ENCODE peak calls at places on chromosomes 6 and 20, in eight cellular contexts. L is aorta; V is lung microvascular endothelial cell; Q is RCC 7860; N is left lung; K is CD4-positive, alpha-beta T cell; Y is epithelial cell of esophagus; A is AG10803. B is an unnamed sample.

GRCh38 chr6:117463762-117464665 is 18.5 kb upstream of the DCBLD1 start:
- DNase-seq in L (no peak), V (peak; percentile 71), Q (peak; percentile 85), N (no peak), K (no peak), Y (peak; percentile 84), A (peak; percentile 54), B (peak; percentile 76)

GRCh38 chr6:90078513-90079289 is 184.4 kb downstream of the GJA10 start:
- DNase-seq in L (no peak), V (no peak), Q (no peak), N (no peak), K (no peak), Y (no peak), A (peak; percentile 5), B (no peak)

GRCh38 chr20:32052792-32053362 is 835 bp downstream of the HCK start:
- DNase-seq in L (peak; percentile 84), V (no peak), Q (no peak), N (peak; percentile 98), K (no peak), Y (no peak), A (no peak), B (no peak)

GRCh38 chr6:168197636-168198301 is 118.8 kb upstream of the FRMD1 start:
- DNase-seq in L (no peak), V (no peak), Q (no peak), N (no peak), K (no peak), Y (no peak), A (no peak), B (no peak)

GRCh38 chr6:153272201-153272980 is 141.3 kb upstream of the RGS17 start:
- DNase-seq in L (no peak), V (no peak), Q (no peak), N (no peak), K (no peak), Y (no peak), A (no peak), B (no peak)

GRCh38 chr6:111464184-111464583 is 18.8 kb downstream of the REV3L start:
- DNase-seq in L (no peak), V (no peak), Q (no peak), N (no peak), K (no peak), Y (no peak), A (no peak), B (no peak)

GRCh38 chr6:3366596-3367413 is 90.0 kb downstream of the SLC22A23 start:
- DNase-seq in L (no peak), V (no peak), Q (no peak), N (no peak), K (no peak), Y (no peak), A (no peak), B (no peak)

GRCh38 chr6:131038612-131039344 is 24.3 kb downstream of the EPB41L2 start:
- DNase-seq in L (no peak), V (peak; percentile 63), Q (no peak), N (no peak), K (no peak), Y (no peak), A (peak; percentile 82), B (peak; percentile 76)

GRCh38 chr6:38354905-38355304 is 284.8 kb downstream of the BTBD9 start:
- DNase-seq in L (no peak), V (no peak), Q (no peak), N (no peak), K (no peak), Y (no peak), A (no peak), B (no peak)

GRCh38 chr6:153210083-153210482 is 79.0 kb upstream of the RGS17 start:
- DNase-seq in L (no peak), V (peak; percentile 59), Q (no peak), N (no peak), K (no peak), Y (no peak), A (peak; percentile 51), B (peak; percentile 22)

GRCh38 chr20:58705525-58705924 is 12.9 kb downstream of the NPEPL1 start:
- DNase-seq in L (peak; percentile 34), V (no peak), Q (no peak), N (peak; percentile 16), K (no peak), Y (no peak), A (no peak), B (no peak)

GRCh38 chr20:31693987-31694661 is 28.5 kb downstream of the BCL2L1 start:
- DNase-seq in L (no peak), V (no peak), Q (no peak), N (no peak), K (no peak), Y (no peak), A (no peak), B (no peak)

GRCh38 chr20:48738399-48739304 is 89.1 kb downstream of the PREX1 start:
- DNase-seq in L (peak; percentile 62), V (peak; percentile 61), Q (no peak), N (no peak), K (no peak), Y (no peak), A (no peak), B (no peak)

GRCh38 chr6:153024401-153025017 is 22.0 kb upstream of the MTRF1L start:
- DNase-seq in L (no peak), V (peak; percentile 75), Q (peak; percentile 26), N (no peak), K (peak; percentile 20), Y (peak; percentile 72), A (peak; percentile 50), B (peak; percentile 72)

GRCh38 chr6:153130515-153131036 is 506 bp downstream of the RGS17 start:
- DNase-seq in L (peak; percentile 73), V (no peak), Q (no peak), N (no peak), K (no peak), Y (peak; percentile 16), A (no peak), B (no peak)

GRCh38 chr6:163897030-163897429 is 482.5 kb downstream of the QKI start:
- DNase-seq in L (no peak), V (no peak), Q (peak; percentile 19), N (no peak), K (no peak), Y (no peak), A (peak; percentile 50), B (no peak)

GRCh38 chr6:159761135-159761872 is 541 bp upstream of the ACAT2 start:
- DNase-seq in L (peak; percentile 77), V (peak; percentile 41), Q (no peak), N (peak; percentile 77), K (no peak), Y (peak; percentile 12), A (no peak), B (peak; percentile 21)

GRCh38 chr20:1702288-1702687 is 44.7 kb upstream of the SIRPG start:
- DNase-seq in L (no peak), V (no peak), Q (no peak), N (no peak), K (no peak), Y (no peak), A (peak; percentile 47), B (no peak)

GRCh38 chr20:2631228-2631627 is 21.2 kb upstream of the NOP56 start:
- DNase-seq in L (no peak), V (no peak), Q (no peak), N (no peak), K (no peak), Y (peak; percentile 20), A (no peak), B (peak; percentile 19)

GRCh38 chr6:127404594-127405178 is 54.5 kb downstream of the KIAA0408 start:
- DNase-seq in L (no peak), V (no peak), Q (no peak), N (no peak), K (no peak), Y (no peak), A (no peak), B (no peak)

GRCh38 chr6:152089992-152090391 is 282.5 kb downstream of the ESR1 start:
- DNase-seq in L (no peak), V (peak; percentile 58), Q (peak; percentile 17), N (no peak), K (no peak), Y (peak; percentile 73), A (peak; percentile 74), B (peak; percentile 75)

GRCh38 chr6:110951986-110952794 is 6.3 kb upstream of the GTF3C6 start:
- DNase-seq in L (no peak), V (peak; percentile 44), Q (peak; percentile 93), N (no peak), K (no peak), Y (peak; percentile 88), A (peak; percentile 62), B (peak; percentile 77)

GRCh38 chr20:2942439-2942838 is 69.2 kb downstream of the PTPRA start:
- DNase-seq in L (no peak), V (peak; percentile 37), Q (no peak), N (no peak), K (no peak), Y (no peak), A (peak; percentile 30), B (peak; percentile 78)

GRCh38 chr6:119881416-119881815 is 531.9 kb upstream of the MAN1A1 start:
- DNase-seq in L (no peak), V (no peak), Q (no peak), N (no peak), K (no peak), Y (peak; percentile 52), A (peak; percentile 9), B (peak; percentile 50)

GRCh38 chr6:138622967-138623366 is 123.7 kb upstream of the NHSL1 start:
- DNase-seq in L (no peak), V (peak; percentile 71), Q (no peak), N (no peak), K (no peak), Y (peak; percentile 87), A (no peak), B (peak; percentile 8)

GRCh38 chr6:31763617-31763940 is 1.1 kb downstream of the SAPCD1 start:
- DNase-seq in L (no peak), V (peak; percentile 73), Q (no peak), N (no peak), K (no peak), Y (peak; percentile 29), A (peak; percentile 83), B (peak; percentile 76)

GRCh38 chr20:62704341-62704948 is 4.2 kb upstream of the NTSR1 start:
- DNase-seq in L (no peak), V (peak; percentile 98), Q (peak; percentile 76), N (peak; percentile 85), K (no peak), Y (peak; percentile 98), A (peak; percentile 85), B (peak; percentile 94)

GRCh38 chr6:28947831-28948270 is 24.1 kb upstream of the TRIM27 start:
- DNase-seq in L (no peak), V (peak; percentile 52), Q (peak; percentile 85), N (no peak), K (no peak), Y (peak; percentile 73), A (no peak), B (no peak)

GRCh38 chr6:14231546-14232280 is 114.1 kb downstream of the CD83 start:
- DNase-seq in L (no peak), V (no peak), Q (no peak), N (no peak), K (no peak), Y (no peak), A (peak; percentile 13), B (no peak)

GRCh38 chr20:10771435-10772140 is 97.8 kb upstream of the JAG1 start:
- DNase-seq in L (no peak), V (no peak), Q (no peak), N (no peak), K (no peak), Y (peak; percentile 86), A (no peak), B (peak; percentile 67)